ENCODE peak calls at places on chromosomes 13 and 19, in nine cellular contexts. K, F, O, Z, W, U, V, B and Y are unnamed samples.

GRCh38 chr13:112254900-112255299 is 121.3 kb upstream of the SPACA7 start:
- DNase-seq in K (peak; percentile 43), F (peak; percentile 9), O (no peak), Z (no peak), W (no peak), U (no peak), V (no peak), B (no peak), Y (no peak)

GRCh38 chr13:33183431-33184130 is 102.0 kb downstream of the STARD13 start:
- DNase-seq in K (no peak), F (no peak), O (no peak), Z (no peak), W (no peak), U (no peak), V (peak; percentile 88), B (peak; percentile 88), Y (no peak)

GRCh38 chr13:72536668-72537399 is 190.6 kb downstream of the MZT1 start:
- DNase-seq in K (no peak), F (peak; percentile 36), O (no peak), Z (peak; percentile 16), W (no peak), U (no peak), V (peak; percentile 36), B (peak; percentile 40), Y (no peak)

GRCh38 chr13:35283856-35284255 is 192.6 kb downstream of the MAB21L1 start:
- DNase-seq in K (no peak), F (no peak), O (no peak), Z (no peak), W (no peak), U (no peak), V (peak; percentile 9), B (peak; percentile 8), Y (peak; percentile 52)

GRCh38 chr19:15378529-15379082 is 981 bp downstream of the AKAP8 start:
- DNase-seq in K (no peak), F (peak; percentile 57), O (no peak), Z (peak; percentile 62), W (no peak), U (no peak), V (peak; percentile 40), B (peak; percentile 16), Y (no peak)

GRCh38 chr19:901216-902092 is 8.2 kb downstream of the RNU6-9 start:
- DNase-seq in K (no peak), F (no peak), O (no peak), Z (no peak), W (no peak), U (no peak), V (no peak), B (no peak), Y (no peak)

GRCh38 chr13:38635030-38635429 is 51.8 kb upstream of the FREM2 start:
- DNase-seq in K (no peak), F (no peak), O (no peak), Z (no peak), W (no peak), U (no peak), V (no peak), B (no peak), Y (no peak)

GRCh38 chr19:15294591-15294990 is 37.7 kb downstream of the BRD4 start:
- DNase-seq in K (no peak), F (no peak), O (no peak), Z (no peak), W (peak; percentile 61), U (no peak), V (no peak), B (no peak), Y (no peak)

GRCh38 chr13:76890036-76890435 is 3.8 kb upstream of the KCTD12 start:
- DNase-seq in K (no peak), F (no peak), O (no peak), Z (no peak), W (no peak), U (no peak), V (peak; percentile 31), B (peak; percentile 16), Y (no peak)

GRCh38 chr19:46232468-46232867 is 2.9 kb downstream of the IGFL1 start:
- DNase-seq in K (no peak), F (no peak), O (no peak), Z (no peak), W (no peak), U (no peak), V (no peak), B (no peak), Y (no peak)

GRCh38 chr19:38392707-38393308 is 4.3 kb downstream of the SPRED3 start:
- DNase-seq in K (no peak), F (no peak), O (no peak), Z (no peak), W (no peak), U (no peak), V (peak; percentile 58), B (peak; percentile 40), Y (no peak)

GRCh38 chr19:2528543-2529173 is 52.7 kb downstream of the GADD45B start:
- DNase-seq in K (no peak), F (no peak), O (no peak), Z (no peak), W (no peak), U (no peak), V (no peak), B (no peak), Y (peak; percentile 38)

GRCh38 chr19:10107254-10107653 is 1.1 kb downstream of the PPAN start:
- DNase-seq in K (no peak), F (no peak), O (no peak), Z (no peak), W (no peak), U (no peak), V (no peak), B (no peak), Y (no peak)

GRCh38 chr19:19217110-19217509 is 5.4 kb downstream of the NCAN start:
- DNase-seq in K (no peak), F (no peak), O (no peak), Z (no peak), W (no peak), U (no peak), V (peak; percentile 20), B (no peak), Y (peak; percentile 33)

GRCh38 chr13:105196052-105196451 is 1339.4 kb downstream of the EFNB2 start:
- DNase-seq in K (no peak), F (no peak), O (no peak), Z (no peak), W (no peak), U (no peak), V (peak; percentile 94), B (peak; percentile 93), Y (no peak)

GRCh38 chr13:94329754-94330551 is 149.5 kb downstream of the DCT start:
- DNase-seq in K (no peak), F (no peak), O (peak; percentile 73), Z (no peak), W (no peak), U (peak; percentile 70), V (peak; percentile 95), B (peak; percentile 94), Y (peak; percentile 63)

GRCh38 chr19:45646345-45646698 is 7.1 kb upstream of the EML2 start:
- DNase-seq in K (no peak), F (no peak), O (no peak), Z (no peak), W (no peak), U (no peak), V (no peak), B (no peak), Y (no peak)

GRCh38 chr13:60571571-60571970 is 174.6 kb downstream of the TDRD3 start:
- DNase-seq in K (no peak), F (no peak), O (no peak), Z (no peak), W (no peak), U (no peak), V (no peak), B (no peak), Y (no peak)

GRCh38 chr19:40274585-40275544 is 10.3 kb downstream of the AKT2 start:
- DNase-seq in K (no peak), F (no peak), O (peak; percentile 61), Z (no peak), W (no peak), U (no peak), V (no peak), B (no peak), Y (no peak)

DNA sequence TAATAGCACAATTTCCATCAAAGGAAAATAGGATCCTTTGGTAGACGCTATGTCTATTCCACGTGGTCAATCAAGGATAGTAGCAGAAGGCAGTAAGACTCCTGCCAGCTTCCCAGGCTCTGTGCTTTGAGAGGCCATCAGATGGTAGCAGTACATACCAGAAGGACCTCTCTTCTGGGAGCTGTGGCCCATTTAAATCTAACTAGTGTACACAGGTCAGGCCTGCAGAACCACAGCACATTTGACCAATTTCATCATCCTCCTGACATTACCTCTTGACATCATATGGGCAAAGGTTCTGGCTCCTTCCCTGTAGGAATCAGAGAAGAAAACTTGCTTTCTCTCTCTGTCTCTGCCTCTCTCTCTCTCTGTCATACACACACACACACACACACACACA is 229.6 kb upstream of the HTR2A start:
- DNase-seq in K (no peak), F (no peak), O (no peak), Z (peak; percentile 9), W (no peak), U (no peak), V (no peak), B (no peak), Y (no peak)
- TF ChIP-seq CTCF in K (no peak), F (no peak), O (no peak), Z (no peak), W (no peak), U (no peak), V (no peak), B (no peak), Y (no peak)

GRCh38 chr13:23609414-23610186 is 39.4 kb downstream of the TNFRSF19 start:
- DNase-seq in K (no peak), F (peak; percentile 23), O (no peak), Z (no peak), W (no peak), U (peak; percentile 29), V (peak; percentile 77), B (peak; percentile 69), Y (peak; percentile 63)
- H3K4me3 ChIP-seq in K (no peak overlapping the region), F (no peak overlapping the region), O (no peak overlapping the region), Z (no peak overlapping the region), W (peak overlapping the region; percentile 26), U (no peak overlapping the region), V (no peak overlapping the region), B (no peak overlapping the region), Y (no peak overlapping the region)

DNA sequence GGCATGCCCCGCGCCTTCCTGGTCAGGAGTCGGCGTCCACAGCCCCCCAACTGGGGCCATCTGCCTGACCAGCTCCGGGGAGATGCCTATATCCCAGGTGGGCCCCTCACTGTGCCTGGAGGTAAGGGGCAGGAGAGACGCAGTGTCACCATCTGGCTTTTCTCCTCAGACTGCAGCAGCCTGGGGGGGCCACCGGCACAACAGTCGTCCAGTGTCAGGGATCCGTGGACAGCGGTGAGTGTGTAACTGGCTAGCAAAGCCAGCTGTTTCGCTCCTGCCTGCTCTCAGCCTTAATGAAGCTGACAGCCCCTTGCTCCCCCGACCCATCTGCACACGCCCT is 227 bp downstream of the OVOL3 start:
- DNase-seq in K (no peak), F (no peak), O (no peak), Z (no peak), W (no peak), U (no peak), V (no peak), B (no peak), Y (no peak)
- TF ChIP-seq CTCF in K (no peak), F (no peak), O (no peak), Z (no peak), W (no peak), U (no peak), V (no peak), B (no peak), Y (no peak)

DNA sequence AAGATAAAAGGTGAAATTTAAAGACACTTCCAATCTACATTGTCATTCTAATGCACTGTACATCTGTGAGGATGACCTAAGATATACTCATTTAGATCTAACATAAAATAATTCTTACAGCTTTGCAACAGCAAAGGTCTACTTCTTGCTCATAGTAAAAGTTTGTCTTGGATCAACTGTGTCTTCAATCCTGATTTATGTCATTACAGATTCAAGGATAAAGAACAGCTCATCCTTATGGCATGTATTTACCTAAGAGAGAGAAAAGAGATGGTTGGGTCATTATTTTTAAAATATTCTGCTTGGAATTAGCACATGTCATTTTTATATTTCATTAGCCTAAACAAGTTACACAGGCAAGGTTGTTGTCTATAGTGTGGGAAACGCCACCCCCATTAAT is 2193.1 kb downstream of the PCDH9 start:
- DNase-seq in K (no peak), F (no peak), O (no peak), Z (no peak), W (no peak), U (no peak), V (peak; percentile 7), B (peak; percentile 2), Y (no peak)
- H3K4me3 ChIP-seq in K (no peak overlapping the region), F (no peak overlapping the region), O (no peak overlapping the region), Z (no peak overlapping the region), W (no peak overlapping the region), U (no peak overlapping the region), V (no peak overlapping the region), B (no peak overlapping the region), Y (no peak overlapping the region)